ENCODE peak calls at places on chromosome 17, in ten cellular contexts. K is Jurkat, Clone E6-1; Y is B cell; Q is pancreas; T is activated naive CD4-positive, alpha-beta T cell treated with anti-CD3 and anti-CD28 coated beads for 36 hours; R is hippocampal formation; P is germinal center; S is activated T-helper 1 cell treated with anti-CD3 and anti-CD28 coated beads, Interleukin-2, amount 50 U/mL, for 16 hours; E is PC-3; F is hypothalamus. J is an unnamed sample.
A peak's percentile ranks its signal among the peaks of the same experiment; 100 is the strongest.

GRCh38 chr17:7237761-7238417 is 1.4 kb downstream of the PHF23 start:
- DNase-seq in K (peak; percentile 65), P (peak; percentile 87), Y (peak; percentile 91), S (peak; percentile 67), T (peak; percentile 81), F (peak; percentile 58), R (no peak), Q (peak; percentile 93), E (peak; percentile 42), J (no peak)

GRCh38 chr17:69763503-69763902 is 311.5 kb upstream of the KCNJ16 start:
- DNase-seq in S (no peak), T (no peak), K (peak; percentile 1), P (no peak), Q (no peak), Y (no peak), F (no peak), E (peak; percentile 61), R (no peak), J (no peak)

GRCh38 chr17:15659663-15660062 is 24.4 kb downstream of the TRIM16 start:
- DNase-seq in R (no peak), P (no peak), Q (peak; percentile 80), E (peak; percentile 97), Y (no peak), K (no peak), T (no peak), F (no peak), S (no peak), J (no peak)

GRCh38 chr17:632551-632950 is 82.1 kb downstream of the VPS53 start:
- DNase-seq in E (no peak), R (no peak), T (no peak), P (no peak), K (no peak), F (no peak), Y (no peak), S (no peak), Q (no peak), J (no peak)

GRCh38 chr17:78488867-78489634 is 88.1 kb downstream of the DNAH17 start:
- DNase-seq in Q (no peak), R (peak; percentile 33), T (no peak), S (no peak), F (peak; percentile 73), E (no peak), K (no peak), Y (no peak), P (no peak), J (no peak)

GRCh38 chr17:3992370-3992769 is 28.1 kb upstream of the ATP2A3 start:
- DNase-seq in Y (no peak), E (no peak), Q (no peak), K (no peak), T (no peak), R (no peak), F (no peak), S (no peak), P (no peak), J (no peak)

GRCh38 chr17:79340771-79341528 is 266.3 kb downstream of the ENGASE start:
- DNase-seq in T (no peak), S (no peak), E (no peak), R (no peak), Y (peak; percentile 68), K (no peak), Q (no peak), P (peak; percentile 81), F (no peak), J (peak; percentile 81)

GRCh38 chr17:28983286-28984240 is 22.3 kb downstream of the SEZ6 start:
- DNase-seq in T (no peak), E (no peak), S (no peak), R (peak; percentile 24), Q (no peak), F (no peak), P (no peak), Y (no peak), K (no peak), J (no peak)

GRCh38 chr17:72183194-72183685 is 62.4 kb downstream of the SOX9 start:
- DNase-seq in K (no peak), R (no peak), Y (no peak), T (no peak), Q (no peak), F (no peak), S (no peak), E (peak; percentile 14), P (no peak), J (no peak)

GRCh38 chr17:77090476-77090875 is 50.3 kb upstream of the SEC14L1 start:
- DNase-seq in K (no peak), S (no peak), P (no peak), Q (peak; percentile 5), Y (no peak), R (no peak), T (no peak), E (no peak), F (no peak), J (no peak)

GRCh38 chr17:40422990-40423611 is 5.4 kb upstream of the TOP2A start:
- DNase-seq in Y (no peak), K (no peak), R (no peak), E (peak; percentile 51), P (no peak), Q (no peak), S (no peak), F (no peak), T (no peak), J (no peak)

GRCh38 chr17:32523827-32524552 is 37.2 kb downstream of the CDK5R1 start:
- DNase-seq in R (no peak), F (no peak), K (no peak), Y (peak; percentile 56), Q (no peak), P (peak; percentile 67), E (no peak), T (peak; percentile 68), S (no peak), J (peak; percentile 97)

GRCh38 chr17:15431201-15431600 is 36.2 kb downstream of the CDRT4 start:
- DNase-seq in F (no peak), K (no peak), E (no peak), Y (no peak), Q (no peak), S (no peak), P (no peak), R (no peak), T (no peak), J (no peak)

GRCh38 chr17:41691031-41691777 is 2.5 kb downstream of the EIF1 start:
- DNase-seq in S (no peak), T (no peak), K (no peak), Y (no peak), P (no peak), R (no peak), Q (no peak), F (no peak), E (no peak), J (no peak)

GRCh38 chr17:38713456-38713855 is 8.4 kb downstream of the MLLT6 start:
- DNase-seq in S (no peak), F (no peak), P (no peak), K (no peak), E (no peak), Q (no peak), T (no peak), R (no peak), Y (peak; percentile 22), J (no peak)

J was measured in GM12878.